ENCODE peak calls at places on chromosome 6, in nine cellular contexts. R, W, H, Z, I, B, E, K and L are unnamed samples.

GRCh38 chr6:107082045-107082444 is 33.3 kb downstream of the BEND3 start:
- DNase-seq in R (no peak), W (peak), H (no peak), Z (no peak), I (no peak), B (no peak), E (no peak), K (no peak), L (no peak)

GRCh38 chr6:136961848-136962247 is 39.7 kb downstream of the SLC35D3 start:
- DNase-seq in R (no peak), W (no peak), H (no peak), Z (no peak), I (no peak), B (no peak), E (no peak), K (no peak), L (no peak)

GRCh38 chr6:39225946-39226437 is 3.3 kb downstream of the KCNK5 start:
- DNase-seq in R (no peak), W (no peak), H (no peak), Z (no peak), I (no peak), B (no peak), E (no peak), K (no peak), L (no peak)

GRCh38 chr6:71410681-71411080 is 122.1 kb downstream of the OGFRL1 start:
- DNase-seq in R (no peak), W (no peak), H (no peak), Z (no peak), I (no peak), B (no peak), E (no peak), K (no peak), L (no peak)

GRCh38 chr6:31094389-31094881 is 17.9 kb downstream of the C6orf15 start:
- DNase-seq in R (peak), W (peak), H (no peak), Z (no peak), I (no peak), B (peak), E (peak), K (no peak), L (no peak)

GRCh38 chr6:63492476-63492875 is 79.8 kb upstream of the LOC128125822 start:
- DNase-seq in R (no peak), W (no peak), H (no peak), Z (no peak), I (no peak), B (peak), E (no peak), K (no peak), L (peak)

GRCh38 chr6:11434565-11435326 is 102.8 kb upstream of the TMEM170B start:
- DNase-seq in R (peak), W (peak), H (no peak), Z (peak), I (no peak), B (peak), E (no peak), K (no peak), L (no peak)

GRCh38 chr6:19848465-19848864 is 11.3 kb downstream of the ID4 start:
- DNase-seq in R (no peak), W (no peak), H (no peak), Z (no peak), I (no peak), B (no peak), E (no peak), K (no peak), L (no peak)

GRCh38 chr6:3202999-3203696 is 24.3 kb downstream of the TUBB2B start:
- DNase-seq in R (no peak), W (peak), H (no peak), Z (no peak), I (no peak), B (no peak), E (no peak), K (no peak), L (no peak)

GRCh38 chr6:107490568-107491058 is 696 bp downstream of the SOBP start:
- DNase-seq in R (no peak), W (no peak), H (peak), Z (no peak), I (no peak), B (no peak), E (no peak), K (no peak), L (no peak)

GRCh38 chr6:71287038-71287437 is 1.6 kb upstream of the OGFRL1 start:
- DNase-seq in R (no peak), W (no peak), H (peak), Z (no peak), I (no peak), B (peak), E (no peak), K (no peak), L (peak)

GRCh38 chr6:25959890-25960531 is 2.6 kb upstream of the TRIM38 start:
- DNase-seq in R (no peak), W (peak), H (no peak), Z (no peak), I (no peak), B (no peak), E (no peak), K (no peak), L (no peak)

GRCh38 chr6:11851405-11851804 is 72.8 kb upstream of the ADTRP start:
- DNase-seq in R (peak), W (no peak), H (no peak), Z (no peak), I (no peak), B (no peak), E (peak), K (no peak), L (no peak)

GRCh38 chr6:159655409-159655988 is 37.5 kb downstream of the SOD2 start:
- DNase-seq in R (no peak), W (no peak), H (no peak), Z (no peak), I (no peak), B (no peak), E (no peak), K (no peak), L (no peak)

GRCh38 chr6:19024737-19025136 is 637.6 kb downstream of the RNF144B start:
- DNase-seq in R (peak), W (peak), H (no peak), Z (no peak), I (peak), B (peak), E (peak), K (no peak), L (no peak)

GRCh38 chr6:32194825-32195651 is 2.6 kb upstream of the GPSM3 start:
- DNase-seq in R (peak), W (peak), H (peak), Z (no peak), I (no peak), B (no peak), E (peak), K (no peak), L (peak)

GRCh38 chr6:73655341-73655917 is 1.6 kb upstream of the SLC17A5 start:
- DNase-seq in R (no peak), W (no peak), H (no peak), Z (no peak), I (no peak), B (no peak), E (no peak), K (no peak), L (no peak)

GRCh38 chr6:141562181-141562800 is 570.4 kb upstream of the GJE1 start:
- DNase-seq in R (peak), W (peak), H (peak), Z (no peak), I (no peak), B (no peak), E (no peak), K (no peak), L (peak)

GRCh38 chr6:53375851-53376250 is 27.1 kb upstream of the ELOVL5 start:
- DNase-seq in R (no peak), W (peak), H (no peak), Z (no peak), I (no peak), B (no peak), E (no peak), K (no peak), L (no peak)

GRCh38 chr6:44471271-44471981 is 83.9 kb downstream of the CDC5L start:
- DNase-seq in R (no peak), W (no peak), H (no peak), Z (no peak), I (no peak), B (no peak), E (no peak), K (no peak), L (no peak)

DNA sequence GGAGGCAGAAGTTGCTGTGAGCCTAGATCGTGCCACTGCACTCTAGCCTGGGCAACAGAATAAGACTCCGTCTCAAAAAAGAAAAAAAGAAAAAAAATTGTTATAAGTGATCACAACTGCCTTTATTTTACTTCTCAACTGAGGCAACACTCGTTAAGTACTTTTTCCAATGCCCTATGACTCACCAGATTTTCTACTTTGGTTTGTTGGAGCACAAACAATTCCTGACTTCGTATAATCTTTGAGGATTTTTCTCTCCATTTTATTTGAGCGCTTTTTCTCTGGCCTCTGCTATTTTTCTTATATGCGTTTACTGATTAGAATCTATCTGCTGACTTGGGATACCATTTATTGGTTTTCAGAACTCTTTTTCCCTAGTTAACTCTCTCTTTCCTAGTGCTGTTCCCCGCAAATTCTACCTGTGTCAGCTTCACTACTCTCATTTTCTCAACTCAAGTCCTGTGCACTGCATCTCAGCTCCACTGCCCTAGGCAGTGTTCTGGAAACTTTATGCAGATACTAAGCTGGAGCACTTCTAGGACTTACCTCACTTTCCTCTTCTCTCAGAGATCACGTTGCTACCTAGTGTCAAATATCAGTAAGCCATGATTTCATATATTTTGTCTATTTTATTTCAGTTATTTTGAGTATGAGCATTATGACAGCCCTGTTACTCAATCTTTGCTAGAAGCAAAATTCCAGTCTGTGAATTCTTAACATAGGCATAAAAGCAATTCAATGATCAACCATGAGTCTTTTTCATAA is 1120.1 kb upstream of the CITED2 start:
- DNase-seq in R (peak), W (no peak), H (no peak), Z (no peak), I (no peak), B (no peak), E (no peak), K (no peak), L (no peak)
- H3K27ac ChIP-seq in R (peak), W (no peak), H (no peak), Z (no peak), I (no peak), B (no peak), E (no peak), K (no peak), L (no peak)

GRCh38 chr6:37674161-37674560 is 23.5 kb downstream of the MDGA1 start:
- DNase-seq in R (no peak), W (no peak), H (no peak), Z (no peak), I (no peak), B (no peak), E (no peak), K (no peak), L (no peak)

GRCh38 chr6:37676071-37676470 is 21.6 kb downstream of the MDGA1 start:
- DNase-seq in R (no peak), W (no peak), H (no peak), Z (no peak), I (no peak), B (no peak), E (no peak), K (no peak), L (no peak)

GRCh38 chr6:37673436-37673835 is 24.2 kb downstream of the MDGA1 start:
- DNase-seq in R (no peak), W (no peak), H (no peak), Z (no peak), I (no peak), B (no peak), E (no peak), K (no peak), L (no peak)

GRCh38 chr6:37675100-37675499 is 22.6 kb downstream of the MDGA1 start:
- DNase-seq in R (no peak), W (no peak), H (no peak), Z (no peak), I (no peak), B (no peak), E (no peak), K (no peak), L (no peak)

GRCh38 chr6:37675606-37676005 is 22.1 kb downstream of the MDGA1 start:
- DNase-seq in R (no peak), W (no peak), H (no peak), Z (no peak), I (no peak), B (no peak), E (no peak), K (no peak), L (no peak)
- H3K4me3 ChIP-seq in R (no peak), W (no peak), H (no peak), Z (no peak), I (no peak), B (no peak), E (no peak), K (no peak), L (no peak)

GRCh38 chr6:135853227-135853626 is 1.7 kb downstream of the PDE7B start:
- DNase-seq in R (no peak), W (peak), H (no peak), Z (no peak), I (no peak), B (no peak), E (no peak), K (no peak), L (no peak)
- TF ChIP-seq CTCF in R (no peak), W (peak), H (peak), Z (peak), I (no peak), B (no peak), E (no peak), K (no peak), L (no peak)

DNA sequence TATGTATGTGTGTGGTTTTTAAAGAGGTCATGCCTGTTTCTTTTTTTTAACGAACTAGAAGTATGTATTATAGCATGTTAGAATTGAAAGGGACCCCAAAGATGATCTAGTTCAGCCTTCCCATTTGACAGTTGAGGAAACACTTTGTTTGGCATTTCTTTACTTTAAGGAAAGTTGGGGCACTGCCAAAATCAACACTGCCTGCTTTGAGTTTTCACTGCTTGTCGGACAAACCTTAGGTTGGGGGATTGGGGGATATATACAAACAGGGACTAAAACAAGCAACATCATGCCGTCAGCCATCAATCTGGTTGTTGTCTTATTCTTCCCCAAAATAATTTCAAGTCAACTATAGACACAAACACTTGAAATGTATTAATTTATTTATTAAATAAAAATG is 14.1 kb upstream of the CALHM6 start:
- DNase-seq in R (peak), W (peak), H (no peak), Z (no peak), I (no peak), B (no peak), E (no peak), K (no peak), L (no peak)
- H3K27ac ChIP-seq in R (peak), W (no peak), H (no peak), Z (peak), I (no peak), B (peak), E (no peak), K (no peak), L (no peak)

GRCh38 chr6:41940759-41941279 is 789 bp downstream of the CCND3 start:
- DNase-seq in R (peak), W (peak), H (peak), Z (no peak), I (no peak), B (peak), E (peak), K (no peak), L (peak)

GRCh38 chr6:41939848-41940758 is 1.5 kb downstream of the CCND3 start:
- DNase-seq in R (peak), W (peak), H (no peak), Z (no peak), I (no peak), B (peak), E (no peak), K (no peak), L (no peak)

GRCh38 chr6:41938590-41938989 is 3.0 kb downstream of the CCND3 start:
- DNase-seq in R (no peak), W (no peak), H (no peak), Z (no peak), I (no peak), B (no peak), E (no peak), K (no peak), L (no peak)

GRCh38 chr6:41937881-41938574 is 3.6 kb downstream of the CCND3 start:
- DNase-seq in R (no peak), W (peak), H (peak), Z (no peak), I (no peak), B (no peak), E (no peak), K (no peak), L (no peak)

GRCh38 chr6:41939091-41939847 is 2.3 kb downstream of the CCND3 start:
- DNase-seq in R (peak), W (peak), H (peak), Z (no peak), I (no peak), B (no peak), E (no peak), K (no peak), L (peak)
- H3K4me3 ChIP-seq in R (peak), W (no peak), H (peak), Z (peak), I (no peak), B (no peak), E (no peak), K (no peak), L (no peak)

GRCh38 chr6:43307451-43308100 is 1.1 kb downstream of the CRIP3 start:
- DNase-seq in R (no peak), W (no peak), H (no peak), Z (no peak), I (no peak), B (no peak), E (no peak), K (no peak), L (no peak)

GRCh38 chr6:43310137-43310536 is 1.5 kb upstream of the CRIP3 start:
- DNase-seq in R (no peak), W (no peak), H (no peak), Z (no peak), I (no peak), B (no peak), E (no peak), K (no peak), L (no peak)

GRCh38 chr6:43308990-43309477 is 408 bp upstream of the CRIP3 start:
- DNase-seq in R (no peak), W (no peak), H (no peak), Z (no peak), I (no peak), B (no peak), E (no peak), K (no peak), L (no peak)

GRCh38 chr6:43306086-43306485 is 2.5 kb downstream of the CRIP3 start:
- DNase-seq in R (no peak), W (no peak), H (no peak), Z (no peak), I (no peak), B (no peak), E (no peak), K (no peak), L (no peak)

DNA sequence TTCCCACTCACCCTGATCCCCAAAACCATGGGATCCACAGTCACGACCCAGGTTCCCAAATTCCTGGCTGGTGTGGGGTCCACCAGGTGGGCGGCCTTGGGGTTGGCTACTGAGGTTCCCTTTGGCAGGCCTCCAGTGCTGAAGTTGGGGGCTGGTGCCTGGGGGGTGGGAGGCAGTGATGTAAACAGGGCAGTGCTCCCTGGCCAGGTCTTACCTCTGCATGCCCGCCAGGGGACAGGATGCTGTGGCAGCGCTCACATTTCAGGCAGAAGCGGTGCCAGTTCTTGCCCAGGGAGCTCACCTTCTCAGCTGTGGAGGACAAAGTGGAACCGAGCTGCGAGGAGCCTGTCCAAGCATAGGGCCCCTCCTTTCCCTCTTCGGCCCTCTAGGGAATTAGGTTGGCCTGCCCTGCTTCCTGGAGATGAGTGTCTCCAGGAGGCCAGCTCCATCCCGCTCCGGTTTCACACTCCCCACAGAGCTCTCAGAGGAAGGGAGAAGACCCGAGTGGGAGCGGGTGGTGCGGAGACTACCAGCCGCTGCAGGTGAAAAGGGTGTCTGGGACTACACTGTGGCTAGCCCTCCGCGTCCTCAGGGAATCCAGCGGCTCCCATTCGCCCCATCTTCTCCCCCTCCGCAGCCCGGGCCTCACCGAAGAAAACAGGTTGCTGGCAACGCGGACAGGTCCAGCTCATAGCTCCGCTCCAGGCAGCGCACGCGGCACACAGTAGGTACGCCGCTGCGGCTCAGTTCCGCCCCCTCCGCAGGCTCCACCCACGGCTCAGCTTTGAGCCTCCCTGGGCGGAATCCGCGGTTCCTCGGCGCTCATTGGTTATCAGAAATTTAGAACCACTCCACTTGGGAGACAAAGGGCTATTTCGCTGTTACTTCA is at the start of gene CRIP3:
- DNase-seq in R (peak), W (peak), H (peak), Z (no peak), I (peak), B (peak), E (peak), K (no peak), L (no peak)
- TF ChIP-seq CTCF in R (peak), W (peak), H (peak), Z (peak), I (peak), B (peak), E (no peak), K (no peak), L (no peak)

GRCh38 chr6:14543971-14544620 is 426.5 kb downstream of the CD83 start:
- DNase-seq in R (no peak), W (no peak), H (no peak), Z (no peak), I (no peak), B (no peak), E (no peak), K (no peak), L (no peak)
- H3K27ac ChIP-seq in R (no peak), W (no peak), H (no peak), Z (no peak), I (no peak), B (no peak), E (no peak), K (no peak), L (no peak)

DNA sequence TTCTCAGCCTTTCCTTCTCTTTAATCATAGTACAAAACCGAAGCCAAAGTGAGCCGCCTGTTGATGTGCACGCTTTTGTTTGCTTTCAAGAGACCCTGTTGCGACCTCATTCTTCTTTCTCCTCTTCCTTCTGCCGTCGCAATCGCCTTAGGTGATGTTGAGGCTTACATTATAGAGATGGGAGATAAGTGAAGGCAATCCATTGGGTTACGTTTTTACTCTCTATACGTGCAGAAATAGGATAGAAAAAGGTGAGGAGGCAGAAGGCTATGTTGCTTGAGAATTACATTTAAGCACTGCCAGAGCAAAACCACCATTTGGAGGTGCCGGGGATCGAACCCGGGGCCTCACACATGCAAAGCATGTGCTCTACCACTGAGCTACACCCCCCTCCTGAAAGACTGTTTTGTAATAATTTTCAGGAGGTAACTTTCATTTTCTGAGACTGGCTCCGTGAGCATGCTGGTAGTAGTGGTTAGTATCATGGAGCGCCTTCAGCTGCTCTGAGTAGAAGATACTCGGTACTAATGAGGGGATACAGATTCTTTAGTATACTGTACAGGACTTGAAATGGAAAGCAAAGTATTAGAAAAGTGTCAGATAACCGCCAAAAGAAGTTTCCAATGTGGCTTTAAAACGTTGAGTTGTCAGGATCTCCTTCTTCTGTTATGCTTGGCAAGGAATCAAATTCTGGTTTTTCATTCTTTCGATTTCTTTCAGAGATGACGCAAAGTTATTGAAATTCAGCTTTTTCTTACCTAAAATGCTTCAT is 165.6 kb downstream of the TRIM27 start:
- DNase-seq in R (peak), W (peak), H (no peak), Z (no peak), I (peak), B (no peak), E (peak), K (no peak), L (no peak)
- H3K4me3 ChIP-seq in R (peak), W (no peak), H (no peak), Z (no peak), I (peak), B (no peak), E (peak), K (no peak), L (no peak)